ENCODE peak calls at places on chromosomes 2 and 18, in seven cellular contexts. G, T, C, H, J, Y and L are unnamed samples.

GRCh38 chr18:25805939-25806338 is 284.5 kb downstream of the SS18 start:
- DNase-seq in G (no peak), T (no peak), C (no peak), H (no peak), J (no peak), Y (no peak), L (no peak)

GRCh38 chr2:152504618-152505017 is 169.6 kb downstream of the FMNL2 start:
- DNase-seq in G (no peak), T (no peak), C (peak; percentile 76), H (no peak), J (peak; percentile 81), Y (no peak), L (no peak)

GRCh38 chr2:240457223-240458043 is 22.0 kb downstream of the GPC1 start:
- DNase-seq in G (no peak), T (no peak), C (no peak), H (no peak), J (no peak), Y (no peak), L (no peak)

GRCh38 chr18:54392621-54393023 is 34.9 kb downstream of the C18orf54 start:
- DNase-seq in G (no peak), T (no peak), C (peak; percentile 63), H (peak; percentile 82), J (peak; percentile 54), Y (no peak), L (peak; percentile 69)

GRCh38 chr2:172472441-172473051 is 45.2 kb downstream of the ITGA6 start:
- DNase-seq in G (no peak), T (peak; percentile 81), C (no peak), H (no peak), J (no peak), Y (no peak), L (no peak)

GRCh38 chr2:206127656-206128055 is 31.6 kb downstream of the NDUFS1 start:
- DNase-seq in G (no peak), T (no peak), C (peak; percentile 24), H (no peak), J (no peak), Y (no peak), L (peak; percentile 26)

GRCh38 chr18:68721681-68722583 is 7.0 kb upstream of the TMX3 start:
- DNase-seq in G (no peak), T (peak; percentile 42), C (no peak), H (no peak), J (no peak), Y (no peak), L (no peak)

GRCh38 chr2:47086571-47086970 is 68.5 kb downstream of the STPG4 start:
- DNase-seq in G (peak; percentile 47), T (no peak), C (no peak), H (no peak), J (peak; percentile 65), Y (no peak), L (no peak)

GRCh38 chr2:173202570-173202969 is 126.9 kb downstream of the MAP3K20 start:
- DNase-seq in G (no peak), T (no peak), C (no peak), H (no peak), J (no peak), Y (no peak), L (no peak)

GRCh38 chr18:39341106-39341505 is 1775.5 kb upstream of the CELF4 start:
- DNase-seq in G (no peak), T (no peak), C (no peak), H (no peak), J (no peak), Y (no peak), L (no peak)

GRCh38 chr18:58805482-58806187 is 59.0 kb upstream of the ZNF532 start:
- DNase-seq in G (no peak), T (no peak), C (no peak), H (peak; percentile 54), J (no peak), Y (no peak), L (no peak)

GRCh38 chr18:7754725-7755181 is 187.6 kb downstream of the PTPRM start:
- DNase-seq in G (no peak), T (no peak), C (peak; percentile 17), H (no peak), J (no peak), Y (no peak), L (no peak)

GRCh38 chr2:112198780-112199179 is 56.1 kb downstream of the ZC3H8 start:
- DNase-seq in G (no peak), T (no peak), C (no peak), H (no peak), J (no peak), Y (no peak), L (no peak)

GRCh38 chr2:36416370-36417165 is 61.0 kb downstream of the CRIM1 start:
- DNase-seq in G (no peak), T (no peak), C (no peak), H (no peak), J (peak; percentile 47), Y (no peak), L (no peak)

GRCh38 chr2:111522231-111522768 is 361.7 kb downstream of the ANAPC1 start:
- DNase-seq in G (no peak), T (no peak), C (peak; percentile 81), H (no peak), J (peak; percentile 25), Y (no peak), L (no peak)

GRCh38 chr2:126506786-126507185 is 149.2 kb upstream of the GYPC start:
- DNase-seq in G (no peak), T (no peak), C (no peak), H (no peak), J (no peak), Y (no peak), L (no peak)

GRCh38 chr2:177501186-177501585 is 108.6 kb downstream of the AGPS start:
- DNase-seq in G (no peak), T (no peak), C (no peak), H (peak; percentile 15), J (no peak), Y (no peak), L (no peak)

GRCh38 chr2:127051780-127052067 is 55.2 kb downstream of the BIN1 start:
- DNase-seq in G (no peak), T (no peak), C (no peak), H (no peak), J (no peak), Y (no peak), L (no peak)

GRCh38 chr2:106197878-106198277 is 3.8 kb upstream of the UXS1 start:
- DNase-seq in G (no peak), T (no peak), C (peak; percentile 92), H (no peak), J (peak; percentile 94), Y (no peak), L (no peak)

GRCh38 chr18:77314952-77315351 is 65.3 kb downstream of the GALR1 start:
- DNase-seq in G (no peak), T (no peak), C (no peak), H (no peak), J (no peak), Y (no peak), L (no peak)

GRCh38 chr2:64101141-64101591 is 43.1 kb downstream of the PELI1 start:
- DNase-seq in G (no peak), T (no peak), C (peak; percentile 63), H (no peak), J (peak; percentile 87), Y (no peak), L (peak; percentile 52)

GRCh38 chr2:40914648-40915047 is 462.8 kb upstream of the SLC8A1 start:
- DNase-seq in G (no peak), T (no peak), C (no peak), H (no peak), J (no peak), Y (no peak), L (no peak)

DNA sequence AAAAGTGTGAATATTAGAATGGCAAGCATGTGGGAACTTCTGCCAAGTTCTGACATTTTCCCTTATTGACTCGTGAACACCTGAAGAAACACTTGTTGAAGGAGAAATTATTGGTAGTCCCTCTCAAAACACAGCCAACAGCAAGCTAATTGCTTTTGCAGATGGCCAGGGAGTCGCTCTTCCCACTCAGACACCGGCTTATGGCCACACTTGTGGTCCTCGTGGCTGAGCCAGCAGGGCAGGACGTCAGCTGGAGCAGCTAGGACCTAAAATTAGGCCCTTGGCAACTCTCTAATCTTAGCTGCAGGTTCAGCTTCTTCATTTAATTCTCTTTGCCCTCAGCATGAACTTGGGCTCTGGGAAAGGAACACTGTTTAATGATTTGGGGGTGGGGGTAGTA is 77.2 kb downstream of the CDK15 start:
- DNase-seq in G (no peak), T (no peak), C (no peak), H (no peak), J (peak; percentile 57), Y (no peak), L (no peak)
- H3K36me3 ChIP-seq in G (no peaks in the 10 kb centered on the region), T (no peaks in the 10 kb centered on the region), C (no peaks in the 10 kb centered on the region), H (no peaks in the 10 kb centered on the region), J (no peaks in the 10 kb centered on the region), Y (no peaks in the 10 kb centered on the region), L (no peaks in the 10 kb centered on the region)

DNA sequence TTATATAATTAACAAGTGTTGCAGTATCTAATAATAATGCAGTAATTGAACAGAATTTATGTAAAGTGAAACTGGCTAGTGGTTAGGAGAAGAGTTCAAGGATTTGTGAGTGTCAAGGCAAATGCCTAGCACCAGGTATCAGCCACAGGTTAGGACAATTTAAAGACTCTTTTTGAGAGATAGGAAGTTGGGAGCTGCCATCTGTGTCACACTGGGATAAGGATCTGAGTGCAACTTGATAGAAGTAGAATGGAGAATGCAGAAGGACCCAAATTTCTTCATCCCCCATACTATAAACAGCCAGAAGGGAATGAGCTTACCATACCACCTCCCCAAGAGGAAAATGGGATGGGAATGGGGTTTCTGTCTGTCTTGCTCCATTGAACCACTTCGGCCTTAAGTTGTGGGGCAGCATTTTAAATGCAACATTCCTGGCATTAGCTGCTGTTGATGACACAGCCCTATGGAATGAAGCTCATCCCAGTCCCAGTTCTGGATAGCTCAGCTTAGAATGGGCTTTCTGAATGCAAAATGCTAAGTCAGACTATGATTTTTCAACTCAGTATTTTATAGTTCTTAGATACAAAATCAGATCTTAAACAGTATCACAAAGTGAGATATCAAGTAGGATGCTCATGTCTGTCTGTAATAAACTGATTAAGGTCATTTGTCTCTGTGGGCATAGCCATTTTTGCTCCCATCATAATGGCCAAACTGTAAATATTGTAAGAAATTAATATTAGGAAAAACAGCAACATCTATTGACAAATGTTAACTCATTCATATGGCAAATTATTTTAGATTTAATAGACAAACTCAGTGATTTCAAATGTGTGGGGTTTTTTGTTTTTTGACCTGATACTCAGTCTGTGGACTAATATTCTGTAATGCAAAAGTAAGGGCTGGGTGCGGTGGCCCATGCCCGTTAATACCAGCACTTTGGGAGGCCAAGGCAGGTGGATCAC is 44.0 kb downstream of the GPR155 start:
- DNase-seq in G (no peak), T (no peak), C (peak; percentile 89), H (no peak), J (peak; percentile 88), Y (peak; percentile 80), L (peak; percentile 6)
- H3K4me3 ChIP-seq in G (no peak overlapping the region), T (no peak overlapping the region), C (no peak overlapping the region), H (no peak overlapping the region), J (no peak overlapping the region), Y (no peak overlapping the region), L (no peak overlapping the region)

GRCh38 chr2:228957075-228957474 is 314.0 kb downstream of the PID1 start:
- DNase-seq in G (no peak), T (no peak), C (no peak), H (no peak), J (no peak), Y (no peak), L (no peak)
- H3K4me1 ChIP-seq in G (no peaks in the 10 kb centered on the region), T (no peaks in the 10 kb centered on the region), C (no peaks in the 10 kb centered on the region), H (no peaks in the 10 kb centered on the region), J (no peaks in the 10 kb centered on the region), Y (no peaks in the 10 kb centered on the region), L (no peaks in the 10 kb centered on the region)

DNA sequence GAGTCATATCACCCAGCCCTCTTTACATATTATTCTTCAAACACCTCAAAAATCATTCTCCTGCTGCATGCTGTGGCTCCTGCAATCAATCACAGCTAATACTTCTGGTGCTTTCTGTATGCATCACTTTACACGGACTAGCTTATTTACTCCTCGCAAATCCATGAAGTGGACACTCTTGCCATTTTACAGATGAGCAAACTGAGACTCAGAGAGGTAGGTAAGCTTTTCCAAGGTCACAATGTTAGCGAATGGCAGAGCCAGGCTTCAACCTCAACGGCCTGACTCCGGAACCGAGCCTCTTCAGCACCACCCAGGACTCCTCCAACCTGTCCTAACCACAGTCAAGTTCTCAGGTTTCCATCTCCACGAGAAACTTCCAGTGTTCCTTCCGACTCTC is 36.8 kb downstream of the TCF4 start:
- DNase-seq in G (no peak), T (no peak), C (no peak), H (no peak), J (peak; percentile 14), Y (no peak), L (no peak)
- H3K36me3 ChIP-seq in G (no peaks in the 10 kb centered on the region), T (peaks cover 3% of the 10 kb centered on the region), C (peaks cover 3% of the 10 kb centered on the region), H (no peaks in the 10 kb centered on the region), J (no peaks in the 10 kb centered on the region), Y (no peaks in the 10 kb centered on the region), L (peaks cover 7% of the 10 kb centered on the region)